ENCODE peak calls at places on chromosome 20, in ten cellular contexts. T is WTC11; H is tibial artery; D is naive thymus-derived CD8-positive, alpha-beta T cell; A is psoas muscle; N is kidney epithelial cell; S is OCI-LY7; O is Ammon's horn; J is heart left ventricle; Z is ELR. K is an unnamed sample.

GRCh38 chr20:33418033-33418432 is 16.7 kb upstream of the CDK5RAP1 start:
- DNase-seq in T (no peak), H (no peak), D (no peak), A (no peak), N (no peak), S (no peak), O (no peak), J (no peak), Z (no peak), K (no peak)

GRCh38 chr20:50710492-50711063 is 19.2 kb upstream of the RIPOR3 start:
- DNase-seq in T (no peak), H (no peak), D (no peak), A (no peak), N (no peak), S (no peak), O (no peak), J (no peak), Z (peak), K (no peak)

GRCh38 chr20:13930246-13930645 is 60.2 kb downstream of the SEL1L2 start:
- DNase-seq in T (no peak), H (no peak), D (no peak), A (no peak), N (no peak), S (no peak), O (no peak), J (no peak), Z (no peak), K (no peak)

GRCh38 chr20:38551056-38551626 is 29.9 kb upstream of the ADIG start:
- DNase-seq in T (no peak), H (no peak), D (no peak), A (no peak), N (no peak), S (no peak), O (no peak), J (no peak), Z (no peak), K (no peak)

GRCh38 chr20:36732456-36732855 is 13.4 kb downstream of the NDRG3 start:
- DNase-seq in T (no peak), H (no peak), D (no peak), A (no peak), N (no peak), S (no peak), O (no peak), J (no peak), Z (no peak), K (no peak)

GRCh38 chr20:61436674-61437279 is 184.7 kb downstream of the CDH4 start:
- DNase-seq in T (peak), H (no peak), D (no peak), A (no peak), N (peak), S (no peak), O (peak), J (no peak), Z (peak), K (peak)

GRCh38 chr20:18524646-18525045 is 16.9 kb downstream of the SEC23B start:
- DNase-seq in T (no peak), H (no peak), D (no peak), A (no peak), N (no peak), S (no peak), O (no peak), J (no peak), Z (peak), K (no peak)

GRCh38 chr20:17859616-17860232 is 108.9 kb downstream of the SNX5 start:
- DNase-seq in T (peak), H (no peak), D (no peak), A (no peak), N (no peak), S (no peak), O (no peak), J (peak), Z (no peak), K (peak)

GRCh38 chr20:31684153-31685003 is 38.3 kb downstream of the BCL2L1 start:
- DNase-seq in T (no peak), H (no peak), D (no peak), A (no peak), N (peak), S (peak), O (no peak), J (no peak), Z (no peak), K (no peak)

GRCh38 chr20:49865559-49865958 is 49.8 kb downstream of the SPATA2 start:
- DNase-seq in T (no peak), H (no peak), D (no peak), A (no peak), N (no peak), S (no peak), O (no peak), J (no peak), Z (peak), K (no peak)

GRCh38 chr20:54345301-54345724 is 130.1 kb upstream of the DOK5 start:
- DNase-seq in T (no peak), H (no peak), D (no peak), A (no peak), N (peak), S (no peak), O (no peak), J (no peak), Z (no peak), K (no peak)

GRCh38 chr20:10922941-10923340 is 249.1 kb upstream of the JAG1 start:
- DNase-seq in T (no peak), H (no peak), D (no peak), A (no peak), N (peak), S (no peak), O (no peak), J (no peak), Z (peak), K (no peak)

GRCh38 chr20:46400828-46401477 is 5.5 kb downstream of the ELMO2 start:
- DNase-seq in T (no peak), H (no peak), D (peak), A (no peak), N (no peak), S (no peak), O (no peak), J (no peak), Z (peak), K (no peak)

GRCh38 chr20:48941467-48941866 is 20.0 kb downstream of the ARFGEF2 start:
- DNase-seq in T (no peak), H (no peak), D (no peak), A (no peak), N (no peak), S (no peak), O (no peak), J (no peak), Z (no peak), K (no peak)